ENCODE peak calls at places on chromosomes 4 and X, in ten cellular contexts. One of them, this sample, is unnamed.

GRCh38 chr4:156290811-156291210 is 337.1 kb upstream of the CTSO start:
- DNase-seq in RWPE1: no peak
- DNase-seq in mesothelial cell of epicardium: no peak
- DNase-seq in tibial artery: no peak
- DNase-seq in T-helper 17 cell: no peak
- DNase-seq in ascending aorta: no peak
- DNase-seq in stimulated activated CD4-positive, alpha-beta T cell treated with anti-CD3 and anti-CD28 coated beads, Interleukin-2, amount 100 ng/mL, for 48 hours: no peak
- DNase-seq in A172: no peak
- DNase-seq in AG10803: peak
- DNase-seq in renal cortical epithelial cell: no peak
- DNase-seq in this sample: no peak

GRCh38 chr4:170423137-170423536 is 333.4 kb upstream of the AADAT start:
- DNase-seq in RWPE1: peak
- DNase-seq in mesothelial cell of epicardium: no peak
- DNase-seq in tibial artery: no peak
- DNase-seq in T-helper 17 cell: no peak
- DNase-seq in ascending aorta: no peak
- DNase-seq in stimulated activated CD4-positive, alpha-beta T cell treated with anti-CD3 and anti-CD28 coated beads, Interleukin-2, amount 100 ng/mL, for 48 hours: no peak
- DNase-seq in A172: peak
- DNase-seq in AG10803: peak
- DNase-seq in renal cortical epithelial cell: no peak
- DNase-seq in this sample: no peak

GRCh38 chr4:33924801-33925200 is 2319.5 kb downstream of the ARAP2 start:
- DNase-seq in RWPE1: no peak
- DNase-seq in mesothelial cell of epicardium: no peak
- DNase-seq in tibial artery: no peak
- DNase-seq in T-helper 17 cell: no peak
- DNase-seq in ascending aorta: no peak
- DNase-seq in stimulated activated CD4-positive, alpha-beta T cell treated with anti-CD3 and anti-CD28 coated beads, Interleukin-2, amount 100 ng/mL, for 48 hours: no peak
- DNase-seq in A172: peak
- DNase-seq in AG10803: peak
- DNase-seq in renal cortical epithelial cell: no peak
- DNase-seq in this sample: no peak

GRCh38 chr4:138967313-138967712 is 48.3 kb upstream of the NOCT start:
- DNase-seq in RWPE1: no peak
- DNase-seq in mesothelial cell of epicardium: no peak
- DNase-seq in tibial artery: no peak
- DNase-seq in T-helper 17 cell: no peak
- DNase-seq in ascending aorta: no peak
- DNase-seq in stimulated activated CD4-positive, alpha-beta T cell treated with anti-CD3 and anti-CD28 coated beads, Interleukin-2, amount 100 ng/mL, for 48 hours: no peak
- DNase-seq in A172: no peak
- DNase-seq in AG10803: no peak
- DNase-seq in renal cortical epithelial cell: peak
- DNase-seq in this sample: no peak

GRCh38 chrX:78997870-78998558 is 52.8 kb downstream of the P2RY10 start:
- DNase-seq in RWPE1: no peak
- DNase-seq in mesothelial cell of epicardium: no peak
- DNase-seq in tibial artery: no peak
- DNase-seq in T-helper 17 cell: no peak
- DNase-seq in ascending aorta: no peak
- DNase-seq in stimulated activated CD4-positive, alpha-beta T cell treated with anti-CD3 and anti-CD28 coated beads, Interleukin-2, amount 100 ng/mL, for 48 hours: no peak
- DNase-seq in A172: no peak
- DNase-seq in AG10803: no peak
- DNase-seq in renal cortical epithelial cell: no peak
- DNase-seq in this sample: no peak

GRCh38 chrX:152635941-152636340 is 1.8 kb upstream of the GABRQ start:
- DNase-seq in RWPE1: peak
- DNase-seq in mesothelial cell of epicardium: no peak
- DNase-seq in tibial artery: no peak
- DNase-seq in T-helper 17 cell: no peak
- DNase-seq in ascending aorta: no peak
- DNase-seq in stimulated activated CD4-positive, alpha-beta T cell treated with anti-CD3 and anti-CD28 coated beads, Interleukin-2, amount 100 ng/mL, for 48 hours: no peak
- DNase-seq in A172: peak
- DNase-seq in AG10803: peak
- DNase-seq in renal cortical epithelial cell: peak
- DNase-seq in this sample: no peak

GRCh38 chrX:154748712-154749339 is 2.1 kb downstream of the GAB3 start:
- DNase-seq in RWPE1: peak
- DNase-seq in mesothelial cell of epicardium: no peak
- DNase-seq in tibial artery: no peak
- DNase-seq in T-helper 17 cell: peak
- DNase-seq in ascending aorta: no peak
- DNase-seq in stimulated activated CD4-positive, alpha-beta T cell treated with anti-CD3 and anti-CD28 coated beads, Interleukin-2, amount 100 ng/mL, for 48 hours: no peak
- DNase-seq in A172: peak
- DNase-seq in AG10803: no peak
- DNase-seq in renal cortical epithelial cell: peak
- DNase-seq in this sample: no peak

GRCh38 chr4:128768373-128768996 is 41.0 kb upstream of the JADE1 start:
- DNase-seq in RWPE1: no peak
- DNase-seq in mesothelial cell of epicardium: no peak
- DNase-seq in tibial artery: no peak
- DNase-seq in T-helper 17 cell: no peak
- DNase-seq in ascending aorta: no peak
- DNase-seq in stimulated activated CD4-positive, alpha-beta T cell treated with anti-CD3 and anti-CD28 coated beads, Interleukin-2, amount 100 ng/mL, for 48 hours: no peak
- DNase-seq in A172: peak
- DNase-seq in AG10803: no peak
- DNase-seq in renal cortical epithelial cell: no peak
- DNase-seq in this sample: no peak

GRCh38 chr4:77854431-77855111 is 8.1 kb upstream of the MRPL1 start:
- DNase-seq in RWPE1: no peak
- DNase-seq in mesothelial cell of epicardium: no peak
- DNase-seq in tibial artery: no peak
- DNase-seq in T-helper 17 cell: no peak
- DNase-seq in ascending aorta: no peak
- DNase-seq in stimulated activated CD4-positive, alpha-beta T cell treated with anti-CD3 and anti-CD28 coated beads, Interleukin-2, amount 100 ng/mL, for 48 hours: no peak
- DNase-seq in A172: no peak
- DNase-seq in AG10803: no peak
- DNase-seq in renal cortical epithelial cell: no peak
- DNase-seq in this sample: no peak

GRCh38 chrX:2703991-2704369 is 12.9 kb downstream of the CD99 start:
- DNase-seq in RWPE1: no peak
- DNase-seq in mesothelial cell of epicardium: no peak
- DNase-seq in tibial artery: no peak
- DNase-seq in T-helper 17 cell: no peak
- DNase-seq in ascending aorta: no peak
- DNase-seq in stimulated activated CD4-positive, alpha-beta T cell treated with anti-CD3 and anti-CD28 coated beads, Interleukin-2, amount 100 ng/mL, for 48 hours: no peak
- DNase-seq in A172: peak
- DNase-seq in AG10803: peak
- DNase-seq in renal cortical epithelial cell: no peak
- DNase-seq in this sample: no peak

GRCh38 chrX:148310402-148311200 is 189.8 kb upstream of the AFF2 start:
- DNase-seq in RWPE1: no peak
- DNase-seq in mesothelial cell of epicardium: no peak
- DNase-seq in tibial artery: no peak
- DNase-seq in T-helper 17 cell: peak
- DNase-seq in ascending aorta: no peak
- DNase-seq in stimulated activated CD4-positive, alpha-beta T cell treated with anti-CD3 and anti-CD28 coated beads, Interleukin-2, amount 100 ng/mL, for 48 hours: peak
- DNase-seq in A172: no peak
- DNase-seq in AG10803: no peak
- DNase-seq in renal cortical epithelial cell: no peak
- DNase-seq in this sample: no peak

GRCh38 chrX:68570598-68570997 is 71.7 kb downstream of the YIPF6 start:
- DNase-seq in RWPE1: no peak
- DNase-seq in mesothelial cell of epicardium: no peak
- DNase-seq in tibial artery: no peak
- DNase-seq in T-helper 17 cell: no peak
- DNase-seq in ascending aorta: no peak
- DNase-seq in stimulated activated CD4-positive, alpha-beta T cell treated with anti-CD3 and anti-CD28 coated beads, Interleukin-2, amount 100 ng/mL, for 48 hours: no peak
- DNase-seq in A172: peak
- DNase-seq in AG10803: no peak
- DNase-seq in renal cortical epithelial cell: peak
- DNase-seq in this sample: no peak

GRCh38 chr4:106695846-106696245 is 327.3 kb upstream of the GIMD1 start:
- DNase-seq in RWPE1: no peak
- DNase-seq in mesothelial cell of epicardium: no peak
- DNase-seq in tibial artery: no peak
- DNase-seq in T-helper 17 cell: no peak
- DNase-seq in ascending aorta: no peak
- DNase-seq in stimulated activated CD4-positive, alpha-beta T cell treated with anti-CD3 and anti-CD28 coated beads, Interleukin-2, amount 100 ng/mL, for 48 hours: no peak
- DNase-seq in A172: no peak
- DNase-seq in AG10803: peak
- DNase-seq in renal cortical epithelial cell: no peak
- DNase-seq in this sample: no peak

GRCh38 chrX:101602077-101602476 is 15.7 kb downstream of the ARMCX6 start:
- DNase-seq in RWPE1: no peak
- DNase-seq in mesothelial cell of epicardium: no peak
- DNase-seq in tibial artery: no peak
- DNase-seq in T-helper 17 cell: no peak
- DNase-seq in ascending aorta: no peak
- DNase-seq in stimulated activated CD4-positive, alpha-beta T cell treated with anti-CD3 and anti-CD28 coated beads, Interleukin-2, amount 100 ng/mL, for 48 hours: no peak
- DNase-seq in A172: no peak
- DNase-seq in AG10803: peak
- DNase-seq in renal cortical epithelial cell: no peak
- DNase-seq in this sample: no peak

GRCh38 chrX:129843459-129844306 is at the start of gene ZDHHC9:
- DNase-seq in RWPE1: peak
- DNase-seq in mesothelial cell of epicardium: peak
- DNase-seq in tibial artery: peak
- DNase-seq in T-helper 17 cell: peak
- DNase-seq in ascending aorta: peak
- DNase-seq in stimulated activated CD4-positive, alpha-beta T cell treated with anti-CD3 and anti-CD28 coated beads, Interleukin-2, amount 100 ng/mL, for 48 hours: peak
- DNase-seq in A172: peak
- DNase-seq in AG10803: peak
- DNase-seq in renal cortical epithelial cell: peak
- DNase-seq in this sample: no peak

GRCh38 chr4:26407466-26407865 is 82.8 kb downstream of the CCKAR start:
- DNase-seq in RWPE1: no peak
- DNase-seq in mesothelial cell of epicardium: no peak
- DNase-seq in tibial artery: no peak
- DNase-seq in T-helper 17 cell: no peak
- DNase-seq in ascending aorta: no peak
- DNase-seq in stimulated activated CD4-positive, alpha-beta T cell treated with anti-CD3 and anti-CD28 coated beads, Interleukin-2, amount 100 ng/mL, for 48 hours: no peak
- DNase-seq in A172: no peak
- DNase-seq in AG10803: peak
- DNase-seq in renal cortical epithelial cell: peak
- DNase-seq in this sample: no peak

GRCh38 chr4:118957683-118958082 is 69.0 kb downstream of the SYNPO2 start:
- DNase-seq in RWPE1: no peak
- DNase-seq in mesothelial cell of epicardium: no peak
- DNase-seq in tibial artery: no peak
- DNase-seq in T-helper 17 cell: no peak
- DNase-seq in ascending aorta: no peak
- DNase-seq in stimulated activated CD4-positive, alpha-beta T cell treated with anti-CD3 and anti-CD28 coated beads, Interleukin-2, amount 100 ng/mL, for 48 hours: no peak
- DNase-seq in A172: no peak
- DNase-seq in AG10803: no peak
- DNase-seq in renal cortical epithelial cell: no peak
- DNase-seq in this sample: no peak

This sample was measured in cortex of kidney.